ENCODE peak calls at places on chromosomes 1 and 21, in six cellular contexts. K, R, U, E, A and H are unnamed samples.

GRCh38 chr1:14435368-14436023 is 163.0 kb upstream of the KAZN start:
- DNase-seq in A (peak), R (no peak), E (no peak), K (peak), U (peak), H (no peak)

GRCh38 chr1:60813051-60813450 is 269.3 kb upstream of the NFIA start:
- DNase-seq in U (no peak), E (no peak), R (no peak), A (peak), K (no peak), H (no peak)

GRCh38 chr1:163528710-163529348 is 207.1 kb downstream of the NUF2 start:
- DNase-seq in E (peak), R (no peak), K (no peak), U (no peak), A (peak), H (peak)

GRCh38 chr21:37956772-37957171 is 40.5 kb upstream of the KCNJ6 start:
- DNase-seq in R (no peak), U (no peak), E (no peak), A (no peak), K (no peak), H (no peak)

GRCh38 chr21:26844258-26845065 is 747 bp downstream of the ADAMTS1 start:
- DNase-seq in U (peak), A (peak), K (peak), E (peak), R (peak), H (peak)

GRCh38 chr1:168069384-168069783 is 67.3 kb downstream of the GPR161 start:
- DNase-seq in A (no peak), K (no peak), R (no peak), E (no peak), U (no peak), H (no peak)

GRCh38 chr1:209774592-209774991 is 9.8 kb downstream of the C1orf74 start:
- DNase-seq in A (no peak), E (no peak), K (no peak), R (no peak), U (no peak), H (no peak)

GRCh38 chr1:33468972-33469371 is 3.5 kb upstream of the ZSCAN20 start:
- DNase-seq in K (no peak), U (no peak), R (no peak), A (no peak), E (no peak), H (no peak)

GRCh38 chr1:243926299-243926698 is 76.3 kb upstream of the AKT3 start:
- DNase-seq in E (no peak), U (no peak), A (no peak), R (no peak), K (no peak), H (no peak)

GRCh38 chr1:226725870-226726212 is 13.2 kb downstream of the ITPKB start:
- DNase-seq in A (no peak), U (no peak), R (no peak), K (no peak), E (no peak), H (no peak)

GRCh38 chr1:212518188-212518951 is 85.7 kb downstream of the NENF start:
- DNase-seq in U (no peak), A (peak), K (no peak), R (no peak), E (peak), H (peak)

GRCh38 chr1:147072371-147073061 is 99.8 kb downstream of the PRKAB2 start:
- DNase-seq in U (peak), E (no peak), A (peak), R (no peak), K (peak), H (no peak)

GRCh38 chr1:210233216-210233494 is 559 bp downstream of the SERTAD4 start:
- DNase-seq in A (no peak), E (peak), K (no peak), U (peak), R (no peak), H (no peak)

GRCh38 chr1:119047040-119047438 is 58.9 kb upstream of the TBX15 start:
- DNase-seq in A (no peak), U (no peak), R (no peak), K (no peak), E (peak), H (peak)

GRCh38 chr1:145695781-145696629 is 11.2 kb downstream of the PDZK1 start:
- DNase-seq in U (no peak), K (no peak), E (no peak), R (no peak), A (no peak), H (no peak)

GRCh38 chr1:165696625-165697100 is 1.7 kb downstream of the ALDH9A1 start:
- DNase-seq in E (peak), R (no peak), U (no peak), K (no peak), A (no peak), H (peak)

GRCh38 chr1:154574715-154575114 is 7.1 kb downstream of the CHRNB2 start:
- DNase-seq in E (peak), U (no peak), A (peak), K (no peak), R (no peak), H (peak)

GRCh38 chr1:89476072-89476471 is 48.6 kb upstream of the LRRC8B start:
- DNase-seq in A (no peak), U (no peak), K (no peak), R (no peak), E (no peak), H (no peak)

GRCh38 chr1:45009956-45010854 is 919 bp downstream of the HECTD3 start:
- DNase-seq in A (peak), E (no peak), U (peak), K (no peak), R (peak), H (no peak)

GRCh38 chr1:108046021-108046420 is 81.0 kb upstream of the VAV3 start:
- DNase-seq in A (peak), R (no peak), U (no peak), K (no peak), E (no peak), H (no peak)

GRCh38 chr1:30668546-30669327 is 54.6 kb downstream of the MATN1 start:
- DNase-seq in E (no peak), R (no peak), U (no peak), A (no peak), K (no peak), H (peak)

GRCh38 chr1:109482242-109482641 is 1.5 kb upstream of the ATXN7L2 start:
- DNase-seq in U (no peak), R (no peak), E (no peak), K (no peak), A (peak), H (no peak)

GRCh38 chr1:109479901-109480300 is 3.8 kb upstream of the ATXN7L2 start:
- DNase-seq in R (no peak), K (no peak), U (no peak), E (no peak), A (no peak), H (no peak)

GRCh38 chr1:109482796-109483638 is 688 bp upstream of the ATXN7L2 start:
- DNase-seq in K (no peak), A (no peak), U (peak), E (no peak), R (no peak), H (peak)

GRCh38 chr1:109483658-109484518 is at the start of gene ATXN7L2:
- DNase-seq in K (peak), E (peak), R (peak), U (peak), A (peak), H (peak)

GRCh38 chr1:109481646-109482045 is 2.1 kb upstream of the ATXN7L2 start:
- DNase-seq in R (no peak), K (no peak), A (no peak), U (no peak), E (no peak), H (no peak)
- H2BK120ac ChIP-seq in R (no peak), K (no peak), A (no peak), U (no peak), E (no peak), H (no peak)

DNA sequence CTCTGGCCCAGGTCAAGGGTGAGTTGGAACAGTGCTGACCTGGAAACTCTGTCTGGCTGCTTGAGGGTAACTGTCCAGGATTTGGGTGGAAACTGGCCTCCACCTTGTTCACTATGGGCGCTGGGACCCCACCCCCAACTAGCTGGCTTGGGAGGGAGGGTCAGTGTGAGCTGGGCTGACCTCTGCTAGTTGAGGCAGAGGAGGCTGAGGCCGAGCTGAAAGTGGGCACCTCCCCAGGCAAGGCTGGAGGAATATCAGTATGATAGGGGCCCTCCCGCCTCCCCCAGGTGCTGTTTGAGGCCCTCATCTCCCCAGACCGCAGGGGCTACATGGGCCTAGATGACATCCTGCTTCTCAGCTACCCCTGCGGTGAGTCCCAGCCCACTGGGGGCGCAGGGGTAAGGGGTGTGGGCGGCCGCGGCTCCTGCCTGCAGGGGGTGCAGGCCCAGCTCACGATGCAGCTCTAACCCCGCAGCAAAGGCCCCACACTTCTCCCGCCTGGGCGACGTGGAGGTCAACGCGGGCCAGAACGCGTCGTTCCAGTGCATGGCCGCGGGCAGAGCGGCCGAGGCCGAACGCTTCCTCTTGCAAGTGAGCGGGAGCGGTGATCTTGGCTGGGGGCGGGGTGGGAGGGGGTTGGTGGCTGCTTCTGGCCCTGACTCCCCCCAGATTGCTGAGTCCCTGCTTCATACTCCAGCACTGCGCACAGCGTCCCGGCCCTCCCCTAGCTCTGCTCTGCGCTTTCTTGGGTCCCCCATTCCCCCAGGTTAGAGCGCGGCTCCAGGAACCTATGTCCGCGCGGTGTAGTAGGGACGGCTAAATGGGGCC is 22.9 kb downstream of the PTPRU start:
- DNase-seq in K (peak), E (peak), U (no peak), A (peak), R (no peak), H (no peak)
- H2BK120ac ChIP-seq in K (no peak), E (peak), U (no peak), A (no peak), R (peak), H (no peak)

GRCh38 chr1:228751360-228752098 is 16.2 kb downstream of the RHOU start:
- DNase-seq in U (no peak), E (no peak), R (no peak), K (no peak), A (no peak), H (no peak)
- H2BK120ac ChIP-seq in U (no peak), E (no peak), R (no peak), K (no peak), A (no peak), H (no peak)

GRCh38 chr1:23600283-23600682 is 41.0 kb upstream of the ID3 start:
- DNase-seq in U (no peak), A (no peak), K (no peak), R (no peak), E (no peak), H (no peak)
- H2BK120ac ChIP-seq in U (peak), A (peak), K (no peak), R (no peak), E (no peak), H (no peak)

GRCh38 chr1:35477870-35478269 is 79.3 kb downstream of the KIAA0319L start:
- DNase-seq in K (no peak), U (no peak), R (no peak), E (no peak), A (no peak), H (no peak)
- H2BK120ac ChIP-seq in K (no peak), U (no peak), R (no peak), E (no peak), A (no peak), H (no peak)